ENCODE peak calls at places on chromosomes 6 and 20, in four cellular contexts. P, C, Q and X are unnamed samples.

GRCh38 chr6:32439708-32440214 is at the start of gene HLA-DRA:
- DNase-seq in P (peak; percentile 55), C (peak; percentile 33), Q (no peak), X (no peak)

GRCh38 chr6:134436281-134436815 is 118.4 kb upstream of the SGK1 start:
- DNase-seq in P (peak; percentile 23), C (peak; percentile 99), Q (no peak), X (no peak)

GRCh38 chr20:36304786-36305495 is 1.2 kb upstream of the DLGAP4 start:
- DNase-seq in P (no peak), C (no peak), Q (no peak), X (no peak)

GRCh38 chr6:3696525-3696924 is 55.0 kb downstream of the PXDC1 start:
- DNase-seq in P (peak; percentile 22), C (peak; percentile 57), Q (no peak), X (no peak)

GRCh38 chr20:62352402-62353288 is 14.5 kb downstream of the LAMA5 start:
- DNase-seq in P (no peak), C (no peak), Q (no peak), X (no peak)

GRCh38 chr6:47278545-47278944 is 31.2 kb downstream of the TNFRSF21 start:
- DNase-seq in P (no peak), C (peak; percentile 60), Q (no peak), X (no peak)

GRCh38 chr20:59022754-59023153 is 3.5 kb downstream of the TUBB1 start:
- DNase-seq in P (no peak), C (no peak), Q (no peak), X (no peak)

GRCh38 chr6:144007779-144008500 is at the start of gene PLAGL1:
- DNase-seq in P (peak; percentile 87), C (peak; percentile 55), Q (no peak), X (peak; percentile 93)

GRCh38 chr6:112014483-112014882 is 39.4 kb upstream of the CCN6 start:
- DNase-seq in P (no peak), C (peak; percentile 83), Q (no peak), X (no peak)

GRCh38 chr6:105178110-105178509 is 1.7 kb downstream of the POPDC3 start:
- DNase-seq in P (peak; percentile 34), C (peak; percentile 95), Q (no peak), X (no peak)

GRCh38 chr6:11280394-11280793 is 47.9 kb upstream of the NEDD9 start:
- DNase-seq in P (no peak), C (no peak), Q (no peak), X (no peak)

GRCh38 chr6:39753745-39754084 is 28.5 kb upstream of the KIF6 start:
- DNase-seq in P (no peak), C (no peak), Q (no peak), X (no peak)

GRCh38 chr6:45514454-45514853 is 136.7 kb upstream of the SUPT3H start:
- DNase-seq in P (no peak), C (peak; percentile 25), Q (no peak), X (no peak)

GRCh38 chr6:37819802-37820712 is 530 bp downstream of the ZFAND3 start:
- DNase-seq in P (peak; percentile 58), C (peak; percentile 65), Q (no peak), X (peak; percentile 89)

GRCh38 chr6:109939654-109940053 is 38.5 kb upstream of the GPR6 start:
- DNase-seq in P (no peak), C (peak; percentile 26), Q (no peak), X (no peak)

GRCh38 chr6:55433446-55434130 is 106.3 kb downstream of the GFRAL start:
- DNase-seq in P (peak; percentile 23), C (peak; percentile 63), Q (no peak), X (no peak)

GRCh38 chr20:48725589-48725991 is 102.2 kb downstream of the PREX1 start:
- DNase-seq in P (peak; percentile 79), C (peak; percentile 7), Q (no peak), X (no peak)

GRCh38 chr6:11780097-11780428 is 1.5 kb upstream of the ADTRP start:
- DNase-seq in P (no peak), C (no peak), Q (no peak), X (no peak)

GRCh38 chr6:14182916-14183315 is 65.3 kb downstream of the CD83 start:
- DNase-seq in P (no peak), C (no peak), Q (no peak), X (no peak)
- H3K27ac ChIP-seq in P (no peak overlapping the region), C (no peak overlapping the region), Q (no peak overlapping the region), X (no peak overlapping the region)

DNA sequence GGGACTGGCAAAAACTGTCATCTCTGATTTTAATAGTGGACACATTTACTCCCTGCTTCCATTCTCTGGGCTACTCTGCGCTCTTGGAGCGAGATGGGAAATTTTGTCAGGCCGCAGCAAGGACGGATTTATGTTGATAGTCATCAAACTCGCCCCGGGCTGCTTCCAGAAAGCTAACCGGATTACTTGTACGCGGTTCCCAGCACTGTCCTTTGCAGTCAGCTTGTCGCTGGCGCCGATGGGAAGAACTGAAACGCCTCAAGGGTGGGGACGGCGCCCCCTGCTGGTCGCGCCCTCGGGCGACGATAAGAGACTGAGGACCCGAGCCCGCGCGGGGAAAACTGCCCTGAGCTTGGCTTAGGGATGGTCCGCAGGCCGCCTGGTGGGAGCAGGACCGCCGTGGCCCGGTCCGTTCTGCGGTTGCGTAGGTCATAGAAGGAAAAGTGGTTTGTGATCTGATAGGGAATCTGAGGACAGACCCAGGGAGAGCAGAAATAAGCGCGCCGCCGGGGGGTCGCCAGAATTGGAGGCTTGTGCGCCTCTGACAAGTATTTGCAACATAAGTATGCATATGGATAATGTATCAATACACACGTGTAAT is 984 bp upstream of the ABT1 start:
- DNase-seq in P (peak; percentile 95), C (peak; percentile 84), Q (peak; percentile 98), X (peak; percentile 96)
- H3K4me3 ChIP-seq in P (peak overlapping the region; percentile 82), C (peak overlapping the region; percentile 61), Q (peak overlapping the region; percentile 97), X (peak overlapping the region; percentile 2)

GRCh38 chr20:51801220-51801991 is 915 bp downstream of the SALL4 start:
- DNase-seq in P (no peak), C (no peak), Q (no peak), X (peak; percentile 80)
- H3K27ac ChIP-seq in P (no peak overlapping the region), C (no peak overlapping the region), Q (no peak overlapping the region), X (no peak overlapping the region)

GRCh38 chr6:106519460-106520394 is 109.6 kb downstream of the RTN4IP1 start:
- DNase-seq in P (peak; percentile 36), C (peak; percentile 95), Q (no peak), X (peak; percentile 74)
- H3K4me3 ChIP-seq in P (no peak overlapping the region), C (no peak overlapping the region), Q (no peak overlapping the region), X (no peak overlapping the region)

DNA sequence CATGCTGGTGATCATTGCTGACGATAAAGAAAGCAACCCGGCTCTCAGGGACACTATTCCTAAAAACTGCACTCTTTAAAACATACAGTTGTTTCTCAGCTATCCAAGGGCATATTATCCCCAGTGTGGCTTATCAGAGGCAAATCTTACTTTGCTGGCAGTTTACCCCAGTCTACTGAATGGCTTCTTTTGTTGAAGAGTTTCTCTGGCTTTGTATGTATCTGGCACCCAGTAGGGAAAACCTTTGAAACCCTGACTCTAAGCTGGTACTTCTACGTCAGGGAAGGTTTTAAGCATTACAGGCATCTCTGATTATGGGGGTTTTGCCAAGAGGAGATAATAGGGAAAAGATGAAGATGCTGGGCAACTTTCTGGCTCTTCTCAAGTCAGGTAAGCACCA is 637.6 kb upstream of the CHD6 start:
- DNase-seq in P (peak; percentile 20), C (no peak), Q (no peak), X (no peak)
- H3K27ac ChIP-seq in P (no peak overlapping the region), C (no peak overlapping the region), Q (no peak overlapping the region), X (no peak overlapping the region)

GRCh38 chr6:35047265-35048011 is 93.7 kb downstream of the TCP11 start:
- DNase-seq in P (peak; percentile 46), C (peak; percentile 71), Q (no peak), X (peak; percentile 45)
- H3K4me3 ChIP-seq in P (no peak overlapping the region), C (no peak overlapping the region), Q (peak overlapping the region; percentile 28), X (no peak overlapping the region)

GRCh38 chr6:108677357-108677756 is 116.6 kb downstream of the FOXO3 start:
- DNase-seq in P (no peak), C (peak; percentile 20), Q (no peak), X (no peak)

GRCh38 chr6:108673602-108674001 is 112.9 kb downstream of the FOXO3 start:
- DNase-seq in P (no peak), C (peak; percentile 29), Q (no peak), X (no peak)

GRCh38 chr6:108677894-108678293 is 117.2 kb downstream of the FOXO3 start:
- DNase-seq in P (no peak), C (no peak), Q (no peak), X (no peak)

GRCh38 chr6:108675226-108676160 is 114.8 kb downstream of the FOXO3 start:
- DNase-seq in P (no peak), C (no peak), Q (no peak), X (no peak)

DNA sequence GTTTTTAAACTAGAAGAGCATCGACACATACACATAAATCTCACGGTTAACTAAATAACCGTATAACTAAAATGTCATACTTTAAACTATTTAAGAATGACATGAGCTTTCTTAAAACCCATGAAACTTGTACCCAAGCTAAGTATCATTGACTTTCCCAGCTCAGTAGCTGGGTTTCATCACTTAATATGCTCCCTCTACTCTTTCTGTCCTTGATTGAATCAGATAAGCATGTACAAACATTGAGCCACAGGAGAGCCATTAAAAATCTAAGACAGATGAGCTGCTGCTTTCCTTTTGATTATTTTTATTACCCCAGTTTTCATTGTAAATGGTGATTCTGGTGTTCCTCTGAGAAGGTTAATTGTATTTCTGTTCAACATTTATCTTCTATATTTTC is 115.8 kb downstream of the FOXO3 start:
- DNase-seq in P (no peak), C (no peak), Q (no peak), X (no peak)
- H3K27ac ChIP-seq in P (no peak overlapping the region), C (no peak overlapping the region), Q (no peak overlapping the region), X (peak overlapping the region; percentile 18)

GRCh38 chr6:41581381-41581991 is 35.3 kb downstream of the FOXP4 start:
- DNase-seq in P (peak; percentile 94), C (peak; percentile 89), Q (no peak), X (peak; percentile 40)
- H3K4me3 ChIP-seq in P (no peak overlapping the region), C (no peak overlapping the region), Q (no peak overlapping the region), X (no peak overlapping the region)